ENCODE peak calls at places on chromosomes 12 and 14, in ten cellular contexts. L is activated T-helper 1 cell treated with anti-CD3 and anti-CD28 coated beads, Interleukin-12 subunit alpha, Interleukin-12 subunit beta, Interleukin-2, Interleukin-4 antibody, amounts not matched to agents 30 ng/mL and 10 ng/mL and 1 ng/mL, durations not matched to agents 14 hours and 24 hours and 36 hours; B is naive thymus-derived CD8-positive, alpha-beta T cell; Y is kidney tubule cell; I is NCI-H1092 treated with DMSO at 0.1 percent for 48 hours; X is progenitor cell of endocrine pancreas; Z is HEK293T; C is fibroblast of the aortic adventitia; H is RWPE2; V is KBM-7. W is an unnamed sample.

GRCh38 chr14:102922490-102923200 is at the start of gene AMN:
- DNase-seq in L (no peak), B (no peak), Y (peak), I (no peak), X (no peak), Z (no peak), C (no peak), H (no peak), V (no peak), W (no peak)

GRCh38 chr12:99386907-99387306 is 260.6 kb upstream of the GARIN6 start:
- DNase-seq in L (no peak), B (no peak), Y (peak), I (no peak), X (no peak), Z (peak), C (peak), H (no peak), V (peak), W (peak)

GRCh38 chr12:50563434-50563787 is 58.6 kb downstream of the DIP2B start:
- DNase-seq in L (no peak), B (no peak), Y (no peak), I (no peak), X (no peak), Z (no peak), C (no peak), H (no peak), V (no peak), W (no peak)

GRCh38 chr12:77995436-77996167 is 164.9 kb downstream of the NAV3 start:
- DNase-seq in L (no peak), B (no peak), Y (peak), I (no peak), X (no peak), Z (no peak), C (peak), H (no peak), V (no peak), W (no peak)

GRCh38 chr12:116736962-116737773 is 701 bp downstream of the SPRING1 start:
- DNase-seq in L (no peak), B (no peak), Y (peak), I (no peak), X (peak), Z (peak), C (no peak), H (no peak), V (peak), W (no peak)

GRCh38 chr14:79645753-79646362 is 565.4 kb downstream of the DIO2 start:
- DNase-seq in L (no peak), B (no peak), Y (no peak), I (no peak), X (no peak), Z (no peak), C (no peak), H (no peak), V (no peak), W (no peak)

GRCh38 chr12:6443361-6443983 is 1.3 kb upstream of the CD27 start:
- DNase-seq in L (no peak), B (no peak), Y (no peak), I (no peak), X (no peak), Z (no peak), C (no peak), H (no peak), V (no peak), W (no peak)

GRCh38 chr12:38921025-38921677 is 15.8 kb upstream of the CPNE8 start:
- DNase-seq in L (no peak), B (no peak), Y (peak), I (peak), X (peak), Z (peak), C (peak), H (no peak), V (peak), W (no peak)

GRCh38 chr12:107749094-107749493 is 11.8 kb downstream of the PRDM4 start:
- DNase-seq in L (no peak), B (no peak), Y (peak), I (no peak), X (no peak), Z (no peak), C (peak), H (no peak), V (no peak), W (no peak)

GRCh38 chr14:56244138-56244789 is 126.1 kb downstream of the PELI2 start:
- DNase-seq in L (no peak), B (no peak), Y (peak), I (no peak), X (no peak), Z (no peak), C (peak), H (no peak), V (peak), W (no peak)